ENCODE peak calls at places on chromosome 15, in six cellular contexts. One of them, this sample, is unnamed.

GRCh38 chr15:77144492-77145070 is 73.7 kb upstream of the TSPAN3 start:
- DNase-seq in MV-4-11: no peak
- DNase-seq in foreskin keratinocyte: no peak
- DNase-seq in T-helper 1 cell: no peak
- DNase-seq in AG04450: peak
- DNase-seq in fibroblast of lung: peak
- DNase-seq in this sample: peak

GRCh38 chr15:70348581-70349344 is 251.0 kb upstream of the TLE3 start:
- DNase-seq in AG04450: no peak
- DNase-seq in foreskin keratinocyte: peak
- DNase-seq in fibroblast of lung: peak
- DNase-seq in T-helper 1 cell: no peak
- DNase-seq in MV-4-11: peak
- DNase-seq in this sample: no peak

GRCh38 chr15:70049701-70050445 is 47.8 kb downstream of the TLE3 start:
- DNase-seq in AG04450: no peak
- DNase-seq in MV-4-11: no peak
- DNase-seq in T-helper 1 cell: no peak
- DNase-seq in fibroblast of lung: no peak
- DNase-seq in foreskin keratinocyte: no peak
- DNase-seq in this sample: no peak

GRCh38 chr15:50137330-50137761 is 18.3 kb upstream of the ATP8B4 start:
- DNase-seq in fibroblast of lung: peak
- DNase-seq in MV-4-11: no peak
- DNase-seq in AG04450: peak
- DNase-seq in foreskin keratinocyte: peak
- DNase-seq in T-helper 1 cell: no peak
- DNase-seq in this sample: peak

GRCh38 chr15:75661041-75661778 is 13.5 kb downstream of the SNX33 start:
- DNase-seq in foreskin keratinocyte: peak
- DNase-seq in MV-4-11: peak
- DNase-seq in fibroblast of lung: peak
- DNase-seq in AG04450: peak
- DNase-seq in T-helper 1 cell: no peak
- DNase-seq in this sample: peak

GRCh38 chr15:57323299-57323805 is 53.0 kb upstream of the CGNL1 start:
- DNase-seq in fibroblast of lung: no peak
- DNase-seq in T-helper 1 cell: no peak
- DNase-seq in MV-4-11: no peak
- DNase-seq in foreskin keratinocyte: no peak
- DNase-seq in AG04450: no peak
- DNase-seq in this sample: no peak

GRCh38 chr15:79192462-79193036 is 90.0 kb upstream of the ANKRD34C start:
- DNase-seq in foreskin keratinocyte: no peak
- DNase-seq in T-helper 1 cell: no peak
- DNase-seq in MV-4-11: no peak
- DNase-seq in fibroblast of lung: peak
- DNase-seq in AG04450: no peak
- DNase-seq in this sample: no peak

GRCh38 chr15:55587321-55588069 is 650 bp downstream of the PYGO1 start:
- DNase-seq in T-helper 1 cell: no peak
- DNase-seq in fibroblast of lung: peak
- DNase-seq in MV-4-11: no peak
- DNase-seq in AG04450: no peak
- DNase-seq in foreskin keratinocyte: no peak
- DNase-seq in this sample: peak

GRCh38 chr15:66644000-66644787 is 57.8 kb upstream of the SMAD6 start:
- DNase-seq in AG04450: no peak
- DNase-seq in MV-4-11: no peak
- DNase-seq in foreskin keratinocyte: no peak
- DNase-seq in fibroblast of lung: no peak
- DNase-seq in T-helper 1 cell: no peak
- DNase-seq in this sample: no peak

GRCh38 chr15:99930696-99931095 is 197.5 kb upstream of the LYSMD4 start:
- DNase-seq in AG04450: no peak
- DNase-seq in T-helper 1 cell: no peak
- DNase-seq in fibroblast of lung: no peak
- DNase-seq in MV-4-11: no peak
- DNase-seq in foreskin keratinocyte: no peak
- DNase-seq in this sample: no peak

GRCh38 chr15:58146734-58147133 is 8.6 kb downstream of the AQP9 start:
- DNase-seq in T-helper 1 cell: no peak
- DNase-seq in fibroblast of lung: no peak
- DNase-seq in MV-4-11: peak
- DNase-seq in foreskin keratinocyte: no peak
- DNase-seq in AG04450: no peak
- DNase-seq in this sample: peak

GRCh38 chr15:23518104-23518503 is 47.4 kb upstream of the MKRN3 start:
- DNase-seq in AG04450: no peak
- DNase-seq in fibroblast of lung: no peak
- DNase-seq in MV-4-11: no peak
- DNase-seq in foreskin keratinocyte: no peak
- DNase-seq in T-helper 1 cell: no peak
- DNase-seq in this sample: no peak

GRCh38 chr15:45499426-45499825 is 23.1 kb downstream of the SLC30A4 start:
- DNase-seq in fibroblast of lung: peak
- DNase-seq in foreskin keratinocyte: no peak
- DNase-seq in MV-4-11: no peak
- DNase-seq in T-helper 1 cell: no peak
- DNase-seq in AG04450: no peak
- DNase-seq in this sample: peak

GRCh38 chr15:80010131-80010673 is 39.2 kb upstream of the BCL2A1 start:
- DNase-seq in foreskin keratinocyte: no peak
- DNase-seq in T-helper 1 cell: no peak
- DNase-seq in fibroblast of lung: peak
- DNase-seq in AG04450: no peak
- DNase-seq in MV-4-11: peak
- DNase-seq in this sample: peak

GRCh38 chr15:60135961-60136360 is 131.8 kb downstream of the FOXB1 start:
- DNase-seq in foreskin keratinocyte: no peak
- DNase-seq in MV-4-11: no peak
- DNase-seq in T-helper 1 cell: no peak
- DNase-seq in fibroblast of lung: no peak
- DNase-seq in AG04450: no peak
- DNase-seq in this sample: no peak

GRCh38 chr15:68930268-68931022 is at the start of gene SPESP1:
- DNase-seq in T-helper 1 cell: peak
- DNase-seq in AG04450: peak
- DNase-seq in fibroblast of lung: peak
- DNase-seq in foreskin keratinocyte: no peak
- DNase-seq in MV-4-11: no peak
- DNase-seq in this sample: peak

GRCh38 chr15:28086175-28086703 is 12.9 kb downstream of the OCA2 start:
- DNase-seq in T-helper 1 cell: no peak
- DNase-seq in foreskin keratinocyte: no peak
- DNase-seq in AG04450: peak
- DNase-seq in fibroblast of lung: peak
- DNase-seq in MV-4-11: peak
- DNase-seq in this sample: peak

GRCh38 chr15:85010472-85011209 is 29.0 kb downstream of the PDE8A start:
- DNase-seq in T-helper 1 cell: no peak
- DNase-seq in MV-4-11: peak
- DNase-seq in AG04450: no peak
- DNase-seq in fibroblast of lung: no peak
- DNase-seq in foreskin keratinocyte: no peak
- DNase-seq in this sample: peak

GRCh38 chr15:31079519-31079918 is 22.0 kb downstream of the TRPM1 start:
- DNase-seq in foreskin keratinocyte: peak
- DNase-seq in T-helper 1 cell: no peak
- DNase-seq in AG04450: peak
- DNase-seq in MV-4-11: no peak
- DNase-seq in fibroblast of lung: peak
- DNase-seq in this sample: peak

GRCh38 chr15:25068696-25069095 is 113.9 kb downstream of the SNRPN start:
- DNase-seq in fibroblast of lung: no peak
- DNase-seq in T-helper 1 cell: no peak
- DNase-seq in AG04450: no peak
- DNase-seq in MV-4-11: no peak
- DNase-seq in foreskin keratinocyte: no peak
- DNase-seq in this sample: no peak

GRCh38 chr15:40493089-40493840 is 22.5 kb downstream of the CHST14 start:
- DNase-seq in T-helper 1 cell: peak
- DNase-seq in MV-4-11: peak
- DNase-seq in AG04450: no peak
- DNase-seq in fibroblast of lung: peak
- DNase-seq in foreskin keratinocyte: no peak
- DNase-seq in this sample: no peak

GRCh38 chr15:58909616-58910015 is 23.9 kb downstream of the SLTM start:
- DNase-seq in fibroblast of lung: peak
- DNase-seq in T-helper 1 cell: no peak
- DNase-seq in foreskin keratinocyte: no peak
- DNase-seq in AG04450: no peak
- DNase-seq in MV-4-11: no peak
- DNase-seq in this sample: no peak

GRCh38 chr15:95674031-95674430 is 656.5 kb upstream of the NR2F2 start:
- DNase-seq in fibroblast of lung: no peak
- DNase-seq in AG04450: no peak
- DNase-seq in T-helper 1 cell: no peak
- DNase-seq in foreskin keratinocyte: no peak
- DNase-seq in MV-4-11: no peak
- DNase-seq in this sample: no peak

GRCh38 chr15:78065284-78065872 is 12.1 kb downstream of the TBC1D2B start:
- DNase-seq in foreskin keratinocyte: peak
- DNase-seq in T-helper 1 cell: no peak
- DNase-seq in MV-4-11: peak
- DNase-seq in fibroblast of lung: peak
- DNase-seq in AG04450: peak
- DNase-seq in this sample: peak

GRCh38 chr15:70212288-70212962 is 114.7 kb upstream of the TLE3 start:
- DNase-seq in MV-4-11: no peak
- DNase-seq in AG04450: no peak
- DNase-seq in foreskin keratinocyte: no peak
- DNase-seq in T-helper 1 cell: no peak
- DNase-seq in fibroblast of lung: peak
- DNase-seq in this sample: no peak